ENCODE peak calls at places on chromosome 1, in eight cellular contexts. W, N, Q, P, J, A, Y and U are unnamed samples.

GRCh38 chr1:116817582-116818064 is 63.4 kb downstream of the CD2 start:
- DNase-seq in J (peak; percentile 54), Q (peak; percentile 55), P (no peak), N (peak; percentile 73), W (peak; percentile 69), A (peak; percentile 54), Y (peak; percentile 62), U (no peak)

GRCh38 chr1:26305667-26306289 is 658 bp downstream of the UBXN11 start:
- DNase-seq in W (no peak), Q (no peak), P (no peak), N (no peak), A (no peak), J (no peak), Y (no peak), U (no peak)

GRCh38 chr1:211589782-211590721 is 11.1 kb upstream of the SLC30A1 start:
- DNase-seq in P (no peak), N (no peak), A (peak; percentile 57), J (peak; percentile 52), Y (peak; percentile 40), Q (no peak), W (no peak), U (no peak)

GRCh38 chr1:44347280-44347679 is 7.8 kb downstream of the ERI3 start:
- DNase-seq in W (no peak), A (no peak), N (no peak), J (peak; percentile 26), Y (no peak), Q (no peak), P (no peak), U (no peak)

GRCh38 chr1:40829631-40830245 is 32.4 kb downstream of the CITED4 start:
- DNase-seq in A (no peak), Y (no peak), N (no peak), P (no peak), Q (no peak), W (no peak), J (no peak), U (no peak)

GRCh38 chr1:229563701-229564100 is 5.2 kb upstream of the ABCB10 start:
- DNase-seq in Y (no peak), P (peak; percentile 43), Q (peak; percentile 25), W (no peak), J (no peak), A (no peak), N (no peak), U (no peak)

GRCh38 chr1:226609836-226610455 is 61.4 kb downstream of the STUM start:
- DNase-seq in A (no peak), W (no peak), P (no peak), N (no peak), Y (no peak), Q (no peak), J (peak; percentile 83), U (no peak)

GRCh38 chr1:19936061-19936750 is 12.8 kb upstream of the PLA2G2E start:
- DNase-seq in A (no peak), Y (no peak), Q (no peak), W (no peak), J (no peak), N (no peak), P (no peak), U (no peak)

GRCh38 chr1:65147424-65148177 is 402 bp upstream of the AK4 start:
- DNase-seq in A (peak; percentile 49), N (peak; percentile 12), P (peak; percentile 38), Q (no peak), W (no peak), J (peak; percentile 72), Y (peak; percentile 39), U (no peak)

GRCh38 chr1:7401814-7402547 is 369.1 kb upstream of the VAMP3 start:
- DNase-seq in N (no peak), P (no peak), W (no peak), A (peak; percentile 96), Y (peak; percentile 99), Q (peak; percentile 97), J (peak; percentile 95), U (no peak)

GRCh38 chr1:47686731-47687617 is 249.1 kb downstream of the FOXD2 start:
- DNase-seq in N (no peak), J (no peak), Y (no peak), Q (no peak), W (no peak), A (no peak), P (no peak), U (no peak)

GRCh38 chr1:220487297-220487820 is 40.6 kb upstream of the MARK1 start:
- DNase-seq in A (no peak), Y (peak; percentile 49), W (no peak), P (peak; percentile 95), J (peak; percentile 70), N (no peak), Q (peak; percentile 70), U (peak; percentile 61)

GRCh38 chr1:205365945-205366463 is 9.3 kb upstream of the KLHDC8A start:
- DNase-seq in W (no peak), P (peak; percentile 82), N (no peak), Y (no peak), Q (peak; percentile 51), J (no peak), A (no peak), U (no peak)

GRCh38 chr1:206590025-206590834 is 22.0 kb downstream of the EIF2D start:
- DNase-seq in Q (peak; percentile 88), J (peak; percentile 79), Y (peak; percentile 87), P (no peak), A (no peak), N (peak; percentile 58), W (no peak), U (no peak)

GRCh38 chr1:38564946-38565570 is 294.5 kb downstream of the RRAGC start:
- DNase-seq in P (no peak), W (no peak), Q (no peak), A (no peak), J (no peak), Y (no peak), N (no peak), U (no peak)

GRCh38 chr1:160738266-160738665 is 781 bp upstream of the SLAMF7 start:
- DNase-seq in A (no peak), Y (no peak), Q (no peak), W (no peak), J (no peak), P (no peak), N (no peak), U (no peak)

GRCh38 chr1:200240655-200241054 is 169.2 kb downstream of the ZNF281 start:
- DNase-seq in J (no peak), Q (no peak), Y (no peak), P (no peak), N (no peak), W (no peak), A (no peak), U (no peak)

GRCh38 chr1:238071061-238071460 is 180.3 kb upstream of the ZP4 start:
- DNase-seq in Y (no peak), A (no peak), Q (no peak), J (no peak), N (no peak), P (no peak), W (no peak), U (no peak)

GRCh38 chr1:17016317-17016661 is 4.6 kb upstream of the ATP13A2 start:
- DNase-seq in J (peak; percentile 80), P (no peak), Y (peak; percentile 63), Q (peak; percentile 74), N (no peak), A (no peak), W (no peak), U (no peak)

GRCh38 chr1:178451529-178451928 is 45.2 kb downstream of the CLEC20A start:
- DNase-seq in J (peak; percentile 60), Y (peak; percentile 79), W (no peak), Q (peak; percentile 61), P (no peak), N (no peak), A (peak; percentile 35), U (no peak)

GRCh38 chr1:65514083-65514482 is 93.6 kb downstream of the LEPR start:
- DNase-seq in Y (no peak), J (peak; percentile 87), Q (no peak), A (no peak), W (no peak), N (no peak), P (peak; percentile 47), U (no peak)

GRCh38 chr1:167210966-167211674 is 9.6 kb upstream of the POU2F1 start:
- DNase-seq in N (no peak), P (no peak), Q (no peak), W (no peak), Y (no peak), A (no peak), J (no peak), U (no peak)

GRCh38 chr1:45196863-45197262 is 9.5 kb downstream of the ZSWIM5 start:
- DNase-seq in N (no peak), Q (no peak), P (no peak), J (no peak), W (no peak), Y (no peak), A (no peak), U (no peak)

GRCh38 chr1:54173681-54174080 is 20.9 kb upstream of the CDCP2 start:
- DNase-seq in Q (no peak), N (no peak), A (no peak), P (no peak), J (no peak), W (no peak), Y (no peak), U (no peak)

GRCh38 chr1:228311091-228311490 is 95.5 kb downstream of the TRIM11 start:
- DNase-seq in J (no peak), A (no peak), N (no peak), Q (no peak), P (no peak), W (no peak), Y (no peak), U (no peak)

GRCh38 chr1:55035904-55036303 is 3.4 kb upstream of the PCSK9 start:
- DNase-seq in P (no peak), N (no peak), Y (peak; percentile 17), Q (no peak), J (no peak), A (no peak), W (no peak), U (no peak)

GRCh38 chr1:121586369-121587229 is 401.8 kb downstream of the SRGAP2C start:
- DNase-seq in W (no peak), P (no peak), N (no peak), Y (peak; percentile 39), J (no peak), A (no peak), Q (peak; percentile 26), U (no peak)

GRCh38 chr1:70675737-70676156 is 264.7 kb downstream of the CTH start:
- DNase-seq in J (no peak), Y (no peak), Q (no peak), W (no peak), N (no peak), P (no peak), A (no peak), U (no peak)

GRCh38 chr1:204104331-204105222 is 31.7 kb downstream of the SOX13 start:
- DNase-seq in P (peak; percentile 32), W (no peak), Q (peak; percentile 86), J (no peak), N (peak; percentile 18), A (no peak), Y (peak; percentile 90), U (no peak)